ENCODE peak calls at places on chromosomes 12 and 14, in six cellular contexts. L is GM23248, O is IMR-90, W is adrenal gland, K is kidney, B is thoracic aorta. A is an unnamed sample. For H3K9me3 and H3K36me3, the result is how much of the 10 kb centered on the place peaks cover.

GRCh38 chr12:10405294-10405693 is 4.3 kb downstream of the KLRC4 start:
- DNase-seq in L (no peak), O (no peak), W (no peak), K (no peak), B (no peak), A (no peak)

GRCh38 chr14:101496779-101497420 is 64.4 kb upstream of the DIO3 start:
- DNase-seq in L (no peak), O (no peak), W (no peak), K (no peak), B (no peak), A (no peak)

GRCh38 chr12:75964150-75964549 is 67.4 kb downstream of the PHLDA1 start:
- DNase-seq in L (no peak), O (no peak), W (peak), K (no peak), B (no peak), A (no peak)

GRCh38 chr12:118145113-118145797 is 9.3 kb downstream of the PEBP1 start:
- DNase-seq in L (no peak), O (no peak), W (no peak), K (no peak), B (no peak), A (no peak)

GRCh38 chr12:106303202-106303820 is 778 bp downstream of the TCP11L2 start:
- DNase-seq in L (peak), O (peak), W (peak), K (peak), B (peak), A (peak)

GRCh38 chr12:120249266-120249874 is 16.2 kb downstream of the PXN start:
- DNase-seq in L (no peak), O (no peak), W (peak), K (no peak), B (no peak), A (no peak)

GRCh38 chr12:76623929-76624328 is 64.4 kb upstream of the OSBPL8 start:
- DNase-seq in L (peak), O (peak), W (no peak), K (no peak), B (no peak), A (peak)

GRCh38 chr14:82422186-82422585 is 888.5 kb upstream of the SEL1L start:
- DNase-seq in L (no peak), O (no peak), W (no peak), K (no peak), B (no peak), A (no peak)

GRCh38 chr12:89645434-89645833 is 63.2 kb downstream of the ATP2B1 start:
- DNase-seq in L (no peak), O (no peak), W (no peak), K (no peak), B (no peak), A (no peak)

GRCh38 chr14:76777721-76778120 is 16.5 kb downstream of the VASH1 start:
- DNase-seq in L (no peak), O (no peak), W (no peak), K (no peak), B (no peak), A (no peak)

GRCh38 chr12:124399622-124400021 is 104.7 kb downstream of the RFLNA start:
- DNase-seq in L (peak), O (no peak), W (peak), K (no peak), B (no peak), A (peak)

GRCh38 chr12:45966486-45966885 is 23.9 kb downstream of the SCAF11 start:
- DNase-seq in L (peak), O (peak), W (no peak), K (no peak), B (no peak), A (peak)

GRCh38 chr12:40522837-40523236 is 169.4 kb upstream of the CNTN1 start:
- DNase-seq in L (no peak), O (no peak), W (no peak), K (no peak), B (no peak), A (no peak)

GRCh38 chr14:91114079-91115065 is 499 bp downstream of the DGLUCY start:
- DNase-seq in L (peak), O (peak), W (peak), K (no peak), B (no peak), A (peak)

GRCh38 chr12:18454330-18454729 is 193.0 kb downstream of the PIK3C2G start:
- DNase-seq in L (no peak), O (no peak), W (no peak), K (no peak), B (no peak), A (no peak)

GRCh38 chr14:68137704-68138619 is 318.4 kb downstream of the RAD51B start:
- DNase-seq in L (peak), O (peak), W (peak), K (peak), B (peak), A (peak)

GRCh38 chr14:63650336-63650952 is 8.8 kb upstream of the WDR89 start:
- DNase-seq in L (peak), O (peak), W (no peak), K (no peak), B (no peak), A (no peak)

GRCh38 chr12:47219243-47219642 is 139.5 kb upstream of the AMIGO2 start:
- DNase-seq in L (peak), O (peak), W (no peak), K (no peak), B (no peak), A (peak)

GRCh38 chr14:100063314-100063941 is 1.8 kb upstream of the EVL start:
- DNase-seq in L (no peak), O (no peak), W (no peak), K (no peak), B (no peak), A (no peak)

GRCh38 chr12:20410746-20411145 is 42.4 kb downstream of the PDE3A start:
- DNase-seq in L (no peak), O (no peak), W (no peak), K (no peak), B (no peak), A (no peak)

GRCh38 chr12:21219206-21219605 is 88.2 kb downstream of the SLCO1B1 start:
- DNase-seq in L (no peak), O (no peak), W (no peak), K (no peak), B (no peak), A (no peak)

GRCh38 chr12:27821259-27821973 is 41.4 kb upstream of the MANSC4 start:
- DNase-seq in L (peak), O (peak), W (peak), K (no peak), B (peak), A (no peak)

GRCh38 chr12:105561981-105562726 is 231.7 kb downstream of the C12orf75 start:
- DNase-seq in L (peak), O (peak), W (peak), K (peak), B (peak), A (peak)

GRCh38 chr14:81406863-81407262 is 6.7 kb upstream of the STON2 start:
- DNase-seq in L (peak), O (peak), W (peak), K (no peak), B (no peak), A (no peak)

GRCh38 chr14:69582207-69582606 is 7.5 kb upstream of the CCDC177 start:
- DNase-seq in L (peak), O (peak), W (no peak), K (no peak), B (no peak), A (no peak)

GRCh38 chr14:26281280-26281998 is 316.4 kb downstream of the NOVA1 start:
- DNase-seq in L (peak), O (peak), W (peak), K (no peak), B (no peak), A (no peak)

GRCh38 chr12:50937653-50938052 is 14.7 kb upstream of the HIGD1C start:
- DNase-seq in L (no peak), O (no peak), W (no peak), K (no peak), B (no peak), A (no peak)

GRCh38 chr14:97177635-97178034 is 380.5 kb downstream of the VRK1 start:
- DNase-seq in L (peak), O (no peak), W (no peak), K (no peak), B (no peak), A (no peak)

GRCh38 chr12:3381059-3382047 is 109.7 kb upstream of the PRMT8 start:
- DNase-seq in L (peak), O (no peak), W (no peak), K (no peak), B (no peak), A (no peak)

GRCh38 chr14:104393898-104394605 is 185.5 kb upstream of the C14orf180 start:
- DNase-seq in L (no peak), O (no peak), W (peak), K (peak), B (no peak), A (peak)

GRCh38 chr12:114400395-114400794 is 5.5 kb downstream of the TBX5 start:
- DNase-seq in L (peak), O (peak), W (no peak), K (no peak), B (no peak), A (peak)
- H3K9me3 ChIP-seq in L (under half), O (under half), W (under half), K (under half), B (under half), A (under half)

GRCh38 chr14:22839159-22839779 is 2.9 kb downstream of the MMP14 start:
- DNase-seq in L (peak), O (peak), W (peak), K (no peak), B (no peak), A (peak)
- H3K36me3 ChIP-seq in L (under half), O (under half), W (under half), K (under half), B (under half), A (under half)

DNA sequence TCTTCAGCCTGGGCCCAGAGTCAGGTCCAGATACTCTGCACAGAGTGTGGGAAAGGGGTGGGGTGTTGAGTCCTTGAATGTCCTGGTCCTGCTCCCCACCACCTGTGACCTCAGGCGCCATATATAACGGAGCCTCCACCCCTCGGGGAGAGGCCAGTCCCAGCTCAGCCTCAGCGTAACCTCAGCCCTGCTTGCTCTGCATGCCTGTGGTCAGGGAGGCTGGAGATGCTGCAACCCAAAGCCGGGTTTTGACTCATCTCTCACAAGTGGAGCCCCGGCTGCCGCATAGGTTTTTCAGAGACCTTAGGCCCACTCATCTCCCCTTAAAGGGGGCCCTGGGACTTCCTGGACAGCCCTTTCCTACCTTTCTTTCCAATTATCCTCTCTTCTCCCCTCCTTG is 1.3 kb downstream of the ITGB7 start:
- DNase-seq in L (peak), O (peak), W (no peak), K (peak), B (no peak), A (peak)
- H3K4me3 ChIP-seq in L (no peak), O (no peak), W (no peak), K (no peak), B (no peak), A (no peak)

GRCh38 chr12:57998251-57998650 is 56.9 kb downstream of the ATP23 start:
- DNase-seq in L (no peak), O (no peak), W (no peak), K (no peak), B (no peak), A (no peak)

GRCh38 chr12:57993030-57993429 is 51.7 kb downstream of the ATP23 start:
- DNase-seq in L (peak), O (peak), W (no peak), K (no peak), B (no peak), A (no peak)

GRCh38 chr12:58000499-58000898 is 59.1 kb downstream of the ATP23 start:
- DNase-seq in L (no peak), O (no peak), W (no peak), K (no peak), B (no peak), A (no peak)

GRCh38 chr12:57993834-57994233 is 52.5 kb downstream of the ATP23 start:
- DNase-seq in L (no peak), O (no peak), W (no peak), K (no peak), B (no peak), A (no peak)

DNA sequence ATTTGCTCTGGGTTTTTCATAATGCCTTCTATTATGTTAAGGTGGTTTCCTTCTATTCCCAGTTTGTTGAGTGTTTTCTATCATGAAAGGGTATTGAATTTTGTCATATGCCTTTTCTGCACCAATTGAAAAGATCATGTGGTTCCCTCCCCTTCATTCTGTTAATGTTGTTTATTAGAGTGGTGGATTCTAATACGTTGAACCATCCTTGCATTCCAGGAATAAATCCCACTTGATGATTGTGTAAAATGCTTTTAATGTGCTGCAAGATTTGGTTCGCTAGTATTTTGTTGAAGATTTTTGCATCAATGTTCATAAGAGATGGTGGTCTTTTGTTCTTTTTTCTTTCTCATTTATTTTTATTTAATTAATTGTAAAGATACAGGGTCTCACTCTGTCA is 55.2 kb downstream of the ATP23 start:
- DNase-seq in L (peak), O (no peak), W (no peak), K (no peak), B (no peak), A (no peak)
- H3K9me3 ChIP-seq in L (under half), O (under half), W (under half), K (under half), B (under half), A (under half)

GRCh38 chr12:57203791-57204190 is 12.8 kb upstream of the NXPH4 start:
- DNase-seq in L (no peak), O (no peak), W (no peak), K (no peak), B (no peak), A (no peak)
- H3K36me3 ChIP-seq in L (under half), O (half or more), W (under half), K (under half), B (half or more), A (half or more)

A was measured in osteoblast.